ENCODE peak calls at places on chromosomes 6 and 20, in five cellular contexts. One of them, this sample, is unnamed.

GRCh38 chr6:108872001-108872974 is 24.1 kb downstream of the ARMC2 start:
- DNase-seq in endothelial cell: no peak
- DNase-seq in AG04450: no peak
- DNase-seq in SK-N-SH: no peak
- DNase-seq in ascending aorta: no peak
- DNase-seq in this sample: peak; percentile 58

GRCh38 chr6:36949636-36950035 is 4.9 kb upstream of the PI16 start:
- DNase-seq in endothelial cell: no peak
- DNase-seq in AG04450: no peak
- DNase-seq in SK-N-SH: no peak
- DNase-seq in ascending aorta: peak; percentile 7
- DNase-seq in this sample: no peak

GRCh38 chr20:41499961-41500725 is 118.0 kb downstream of the CHD6 start:
- DNase-seq in endothelial cell: no peak
- DNase-seq in AG04450: no peak
- DNase-seq in SK-N-SH: no peak
- DNase-seq in ascending aorta: no peak
- DNase-seq in this sample: no peak

GRCh38 chr6:116010400-116011095 is 50.1 kb downstream of the FRK start:
- DNase-seq in endothelial cell: peak; percentile 64
- DNase-seq in AG04450: peak; percentile 39
- DNase-seq in SK-N-SH: peak; percentile 40
- DNase-seq in ascending aorta: peak; percentile 84
- DNase-seq in this sample: peak; percentile 71

GRCh38 chr6:103036846-103037245 is 1643.3 kb downstream of the GRIK2 start:
- DNase-seq in endothelial cell: no peak
- DNase-seq in AG04450: no peak
- DNase-seq in SK-N-SH: no peak
- DNase-seq in ascending aorta: no peak
- DNase-seq in this sample: no peak

GRCh38 chr6:22106445-22106844 is 190.4 kb downstream of the PRL start:
- DNase-seq in endothelial cell: no peak
- DNase-seq in AG04450: no peak
- DNase-seq in SK-N-SH: peak; percentile 21
- DNase-seq in ascending aorta: no peak
- DNase-seq in this sample: no peak

GRCh38 chr6:38495922-38496635 is 143.7 kb downstream of the BTBD9 start:
- DNase-seq in endothelial cell: no peak
- DNase-seq in AG04450: no peak
- DNase-seq in SK-N-SH: no peak
- DNase-seq in ascending aorta: no peak
- DNase-seq in this sample: peak; percentile 47

GRCh38 chr6:6085928-6086668 is 79.4 kb upstream of the NRN1 start:
- DNase-seq in endothelial cell: no peak
- DNase-seq in AG04450: no peak
- DNase-seq in SK-N-SH: no peak
- DNase-seq in ascending aorta: no peak
- DNase-seq in this sample: no peak

GRCh38 chr6:169371344-169372144 is 117.9 kb upstream of the THBS2 start:
- DNase-seq in endothelial cell: no peak
- DNase-seq in AG04450: no peak
- DNase-seq in SK-N-SH: peak; percentile 62
- DNase-seq in ascending aorta: no peak
- DNase-seq in this sample: peak; percentile 3

GRCh38 chr6:144379356-144379755 is 94.2 kb downstream of the UTRN start:
- DNase-seq in endothelial cell: no peak
- DNase-seq in AG04450: peak; percentile 10
- DNase-seq in SK-N-SH: no peak
- DNase-seq in ascending aorta: no peak
- DNase-seq in this sample: no peak

GRCh38 chr6:117264487-117265424 is 602 bp upstream of the VGLL2 start:
- DNase-seq in endothelial cell: peak; percentile 25
- DNase-seq in AG04450: no peak
- DNase-seq in SK-N-SH: peak; percentile 26
- DNase-seq in ascending aorta: no peak
- DNase-seq in this sample: peak; percentile 19

GRCh38 chr20:48904566-48905321 is 16.8 kb upstream of the ARFGEF2 start:
- DNase-seq in endothelial cell: peak; percentile 70
- DNase-seq in AG04450: no peak
- DNase-seq in SK-N-SH: peak; percentile 68
- DNase-seq in ascending aorta: peak; percentile 78
- DNase-seq in this sample: peak; percentile 87

GRCh38 chr20:37350655-37351574 is 5.0 kb downstream of the SRC start:
- DNase-seq in endothelial cell: no peak
- DNase-seq in AG04450: no peak
- DNase-seq in SK-N-SH: peak; percentile 10
- DNase-seq in ascending aorta: no peak
- DNase-seq in this sample: no peak

GRCh38 chr20:52104546-52105044 is 87.0 kb downstream of the ZFP64 start:
- DNase-seq in endothelial cell: peak; percentile 28
- DNase-seq in AG04450: no peak
- DNase-seq in SK-N-SH: peak; percentile 46
- DNase-seq in ascending aorta: no peak
- DNase-seq in this sample: peak; percentile 8

GRCh38 chr6:151704383-151704782 is 103.1 kb upstream of the ESR1 start:
- DNase-seq in endothelial cell: no peak
- DNase-seq in AG04450: no peak
- DNase-seq in SK-N-SH: no peak
- DNase-seq in ascending aorta: no peak
- DNase-seq in this sample: peak; percentile 56

GRCh38 chr20:47585087-47585747 is 83.5 kb downstream of the NCOA3 start:
- DNase-seq in endothelial cell: no peak
- DNase-seq in AG04450: no peak
- DNase-seq in SK-N-SH: no peak
- DNase-seq in ascending aorta: no peak
- DNase-seq in this sample: no peak

GRCh38 chr6:15629487-15629886 is 33.3 kb downstream of the DTNBP1 start:
- DNase-seq in endothelial cell: no peak
- DNase-seq in AG04450: no peak
- DNase-seq in SK-N-SH: no peak
- DNase-seq in ascending aorta: no peak
- DNase-seq in this sample: no peak

GRCh38 chr20:21521596-21522478 is 8.0 kb upstream of the NKX2-2 start:
- DNase-seq in endothelial cell: no peak
- DNase-seq in AG04450: no peak
- DNase-seq in SK-N-SH: peak; percentile 30
- DNase-seq in ascending aorta: no peak
- DNase-seq in this sample: no peak

GRCh38 chr6:165841153-165841558 is 178.1 kb upstream of the PDE10A start:
- DNase-seq in endothelial cell: no peak
- DNase-seq in AG04450: no peak
- DNase-seq in SK-N-SH: no peak
- DNase-seq in ascending aorta: no peak
- DNase-seq in this sample: no peak

GRCh38 chr20:59933296-59933848 is at the start of gene SYCP2:
- DNase-seq in endothelial cell: no peak
- DNase-seq in AG04450: no peak
- DNase-seq in SK-N-SH: peak; percentile 95
- DNase-seq in ascending aorta: peak; percentile 66
- DNase-seq in this sample: peak; percentile 59

GRCh38 chr6:157033428-157034140 is 256.4 kb downstream of the ARID1B start:
- DNase-seq in endothelial cell: no peak
- DNase-seq in AG04450: no peak
- DNase-seq in SK-N-SH: no peak
- DNase-seq in ascending aorta: no peak
- DNase-seq in this sample: no peak

GRCh38 chr6:121515615-121516265 is 80.3 kb downstream of the GJA1 start:
- DNase-seq in endothelial cell: no peak
- DNase-seq in AG04450: no peak
- DNase-seq in SK-N-SH: no peak
- DNase-seq in ascending aorta: no peak
- DNase-seq in this sample: no peak

GRCh38 chr20:58002901-58003300 is 225.6 kb downstream of the ANKRD60 start:
- DNase-seq in endothelial cell: no peak
- DNase-seq in AG04450: no peak
- DNase-seq in SK-N-SH: no peak
- DNase-seq in ascending aorta: no peak
- DNase-seq in this sample: no peak

GRCh38 chr20:37917436-37917835 is 14.5 kb downstream of the VSTM2L start:
- DNase-seq in endothelial cell: no peak
- DNase-seq in AG04450: no peak
- DNase-seq in SK-N-SH: no peak
- DNase-seq in ascending aorta: no peak
- DNase-seq in this sample: no peak

GRCh38 chr6:122107256-122107655 is 292.2 kb upstream of the HSF2 start:
- DNase-seq in endothelial cell: no peak
- DNase-seq in AG04450: no peak
- DNase-seq in SK-N-SH: no peak
- DNase-seq in ascending aorta: no peak
- DNase-seq in this sample: no peak

GRCh38 chr6:44388135-44388487 is 605 bp downstream of the CDC5L start:
- DNase-seq in endothelial cell: no peak
- DNase-seq in AG04450: no peak
- DNase-seq in SK-N-SH: peak; percentile 36
- DNase-seq in ascending aorta: no peak
- DNase-seq in this sample: no peak

GRCh38 chr20:58482416-58482815 is 32.8 kb downstream of the APCDD1L start:
- DNase-seq in endothelial cell: no peak
- DNase-seq in AG04450: no peak
- DNase-seq in SK-N-SH: no peak
- DNase-seq in ascending aorta: peak; percentile 19
- DNase-seq in this sample: no peak

DNA sequence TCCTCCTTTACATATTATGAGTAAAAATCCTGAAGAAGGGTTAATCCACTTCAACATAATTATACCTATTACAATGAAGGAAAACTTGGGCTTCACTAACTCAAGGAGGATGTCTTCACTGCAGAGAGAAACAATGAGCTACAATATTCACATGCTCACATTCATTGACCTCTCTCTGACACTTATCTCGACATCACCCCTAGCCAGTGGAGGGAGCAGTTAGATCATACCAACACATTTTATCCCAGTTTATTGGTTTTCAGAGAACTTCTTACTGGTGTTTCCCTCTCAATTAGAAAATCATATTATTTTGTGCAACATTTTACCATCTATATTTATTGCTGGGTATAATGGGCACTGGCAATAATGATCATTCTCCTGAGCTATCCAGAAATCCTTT is 646.5 kb downstream of the TENT5A start:
- DNase-seq in endothelial cell: no peak
- DNase-seq in AG04450: no peak
- DNase-seq in SK-N-SH: no peak
- DNase-seq in ascending aorta: no peak
- DNase-seq in this sample: no peak
- TF ChIP-seq CTCF in endothelial cell: no peak
- TF ChIP-seq CTCF in AG04450: no peak
- TF ChIP-seq CTCF in SK-N-SH: no peak
- TF ChIP-seq CTCF in ascending aorta: no peak
- TF ChIP-seq CTCF in this sample: no peak

DNA sequence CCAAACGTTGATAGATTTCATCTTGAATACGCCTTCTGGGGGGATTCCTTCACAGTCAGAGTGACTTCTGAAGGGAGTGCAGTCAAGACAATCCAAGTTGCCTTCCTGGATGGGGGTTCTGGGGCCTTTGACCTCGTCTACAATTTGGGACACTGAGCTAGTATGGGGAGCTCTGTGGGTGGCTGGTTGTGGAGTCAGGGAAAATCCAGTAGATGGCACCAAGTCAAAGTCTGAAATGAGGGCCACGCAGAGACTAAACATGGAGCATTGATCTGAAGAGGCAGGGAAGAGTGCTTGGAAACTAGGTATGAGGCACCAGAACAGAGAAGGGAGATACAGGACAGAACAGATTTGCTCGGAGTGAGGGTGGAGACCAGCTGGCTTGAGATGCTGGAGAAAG is 43.6 kb upstream of the CCN6 start:
- DNase-seq in endothelial cell: no peak
- DNase-seq in AG04450: no peak
- DNase-seq in SK-N-SH: no peak
- DNase-seq in ascending aorta: no peak
- DNase-seq in this sample: peak; percentile 37
- TF ChIP-seq CTCF in endothelial cell: no peak
- TF ChIP-seq CTCF in AG04450: no peak
- TF ChIP-seq CTCF in SK-N-SH: peak; percentile 13
- TF ChIP-seq CTCF in ascending aorta: no peak
- TF ChIP-seq CTCF in this sample: no peak

DNA sequence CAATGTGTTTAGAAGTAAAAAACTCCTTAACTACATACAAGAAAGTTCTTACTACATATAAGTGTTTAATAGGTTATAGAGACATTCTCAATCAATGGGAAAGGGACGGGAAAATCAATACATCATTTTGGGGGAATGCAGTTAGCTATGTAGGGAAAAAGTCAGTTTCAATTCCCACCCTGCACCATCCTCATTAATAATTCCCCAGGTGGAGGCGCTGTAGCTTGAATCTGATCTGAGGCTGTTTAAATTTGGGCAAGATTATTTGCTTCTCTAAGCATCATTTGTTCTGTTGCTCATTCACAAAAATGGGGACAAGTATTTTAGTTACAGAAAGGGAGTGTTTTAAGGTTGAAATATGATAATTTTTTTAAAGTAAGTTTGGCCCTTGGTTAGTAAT is 19.1 kb downstream of the OLIG3 start:
- DNase-seq in endothelial cell: no peak
- DNase-seq in AG04450: no peak
- DNase-seq in SK-N-SH: no peak
- DNase-seq in ascending aorta: no peak
- DNase-seq in this sample: no peak
- TF ChIP-seq CTCF in endothelial cell: no peak
- TF ChIP-seq CTCF in AG04450: no peak
- TF ChIP-seq CTCF in SK-N-SH: peak; percentile 24
- TF ChIP-seq CTCF in ascending aorta: no peak
- TF ChIP-seq CTCF in this sample: peak; percentile 49

DNA sequence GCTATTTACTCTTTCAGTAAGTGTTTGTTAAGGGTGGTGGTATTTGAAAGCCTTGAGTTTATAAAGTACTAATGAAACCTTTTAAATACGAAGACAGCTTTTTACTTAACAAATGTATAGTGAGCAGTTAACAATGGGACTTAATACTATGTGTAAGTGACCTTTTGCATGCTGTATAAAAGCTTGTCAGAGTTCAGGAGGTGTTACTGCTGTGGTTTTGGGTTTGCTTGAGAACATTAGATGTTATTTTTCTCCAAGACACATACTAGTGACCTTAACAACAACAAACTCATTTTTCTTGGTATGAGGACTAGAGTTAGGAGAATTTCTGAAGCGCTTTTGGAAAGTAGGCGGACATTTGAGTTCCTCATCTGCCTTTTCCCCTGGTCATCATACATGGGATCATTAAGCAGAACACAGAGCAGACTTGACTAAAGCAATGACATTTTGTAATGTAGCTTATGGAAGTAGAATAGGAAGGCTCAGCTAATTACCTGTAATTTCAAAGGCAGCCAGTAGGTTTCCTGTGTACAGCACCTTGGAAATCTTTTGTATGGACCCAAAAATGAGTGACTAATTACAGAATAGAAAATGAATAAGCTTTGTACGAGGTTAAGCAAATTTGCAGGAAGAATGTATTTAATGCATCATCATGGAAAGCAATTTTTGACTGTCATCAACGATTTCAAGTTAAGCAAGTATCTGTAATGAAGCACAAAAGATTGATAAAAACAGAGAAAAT is 14.1 kb downstream of the CDYL start:
- DNase-seq in endothelial cell: no peak
- DNase-seq in AG04450: no peak
- DNase-seq in SK-N-SH: no peak
- DNase-seq in ascending aorta: no peak
- DNase-seq in this sample: peak; percentile 15
- TF ChIP-seq CTCF in endothelial cell: peak; percentile 39
- TF ChIP-seq CTCF in AG04450: peak; percentile 36
- TF ChIP-seq CTCF in SK-N-SH: peak; percentile 30
- TF ChIP-seq CTCF in ascending aorta: no peak
- TF ChIP-seq CTCF in this sample: peak; percentile 56